ENCODE peak calls at places on chromosomes 1 and 21, in four cellular contexts. A is BJ, V is psoas muscle, N is stomach. E is an unnamed sample.

GRCh38 chr1:89060091-89060490 is 4.9 kb downstream of the GBP1 start:
- DNase-seq in A (no peak), V (no peak), N (no peak), E (no peak)

GRCh38 chr1:213457097-213457680 is 406.1 kb downstream of the RPS6KC1 start:
- DNase-seq in A (no peak), V (peak; percentile 67), N (no peak), E (no peak)

GRCh38 chr1:207397525-207397926 is 56.6 kb upstream of the CR2 start:
- DNase-seq in A (no peak), V (no peak), N (no peak), E (no peak)

GRCh38 chr1:43930168-43930948 is 3.2 kb upstream of the ARTN start:
- DNase-seq in A (no peak), V (no peak), N (no peak), E (no peak)

GRCh38 chr1:21590116-21590905 is 78.8 kb downstream of the RAP1GAP start:
- DNase-seq in A (no peak), V (no peak), N (no peak), E (no peak)

GRCh38 chr1:65150583-65151263 is 2.7 kb downstream of the AK4 start:
- DNase-seq in A (no peak), V (no peak), N (no peak), E (no peak)

GRCh38 chr1:201898240-201898894 is 9.7 kb downstream of the SHISA4 start:
- DNase-seq in A (no peak), V (no peak), N (no peak), E (no peak)

GRCh38 chr1:45679123-45679522 is 7.2 kb downstream of the GPBP1L1 start:
- DNase-seq in A (no peak), V (no peak), N (no peak), E (no peak)

GRCh38 chr1:184517130-184517529 is 130.3 kb downstream of the C1orf21 start:
- DNase-seq in A (no peak), V (no peak), N (no peak), E (no peak)

GRCh38 chr21:45141507-45141906 is 67.1 kb downstream of the ADARB1 start:
- DNase-seq in A (no peak), V (no peak), N (no peak), E (no peak)

GRCh38 chr1:183956559-183957188 is 80.9 kb downstream of the COLGALT2 start:
- DNase-seq in A (peak; percentile 53), V (no peak), N (no peak), E (peak; percentile 59)

GRCh38 chr1:226308723-226309397 is at the start of gene LIN9:
- DNase-seq in A (peak; percentile 39), V (peak; percentile 95), N (peak; percentile 93), E (peak; percentile 37)

GRCh38 chr1:59506952-59507351 is 210.1 kb downstream of the FGGY start:
- DNase-seq in A (peak; percentile 18), V (no peak), N (no peak), E (no peak)

GRCh38 chr21:46216132-46216747 is 12.3 kb downstream of the LSS start:
- DNase-seq in A (no peak), V (no peak), N (no peak), E (no peak)
- H3K36me3 ChIP-seq in A (peaks cover 28% of the 10 kb centered on the region), V (no peaks in the 10 kb centered on the region), N (peaks cover 44% of the 10 kb centered on the region), E (peaks cover 1% of the 10 kb centered on the region)

GRCh38 chr1:229230893-229231753 is 39.8 kb upstream of the RAB4A start:
- DNase-seq in A (no peak), V (no peak), N (no peak), E (no peak)

GRCh38 chr1:229228522-229228921 is 42.4 kb upstream of the RAB4A start:
- DNase-seq in A (no peak), V (no peak), N (no peak), E (no peak)

GRCh38 chr1:229230136-229230892 is 40.6 kb upstream of the RAB4A start:
- DNase-seq in A (no peak), V (peak; percentile 64), N (no peak), E (no peak)

GRCh38 chr1:229229137-229229720 is 41.7 kb upstream of the RAB4A start:
- DNase-seq in A (no peak), V (no peak), N (no peak), E (no peak)

GRCh38 chr1:229229721-229230135 is 41.2 kb upstream of the RAB4A start:
- DNase-seq in A (no peak), V (peak; percentile 81), N (peak; percentile 76), E (no peak)
- H3K4me3 ChIP-seq in A (no peak overlapping the region), V (peak overlapping the region; percentile 43), N (no peak overlapping the region), E (no peak overlapping the region)

GRCh38 chr1:53688703-53689102 is 50.3 kb downstream of the GLIS1 start:
- DNase-seq in A (no peak), V (no peak), N (no peak), E (no peak)
- TF ChIP-seq CTCF in A (no peak), V (no peak), N (no peak), E (no peak)

DNA sequence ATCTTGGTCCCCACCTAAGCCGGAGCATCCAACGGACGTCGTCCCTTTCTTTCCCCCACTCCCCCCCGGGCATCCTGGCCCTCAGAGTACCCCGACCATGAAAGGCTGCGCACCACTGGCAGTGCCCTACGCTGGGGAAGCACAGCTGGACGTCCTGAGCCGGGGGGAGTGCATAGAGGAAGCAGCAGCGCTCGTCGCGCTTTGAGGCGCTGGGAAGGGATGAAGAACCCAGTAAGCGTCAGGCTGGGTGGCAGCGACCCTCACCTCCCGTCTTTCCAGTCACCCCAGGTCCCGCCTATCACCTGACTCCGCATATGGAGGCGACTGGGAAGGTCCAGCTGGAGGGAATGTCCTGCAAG is 5.7 kb downstream of the MAP3K6 start:
- DNase-seq in A (no peak), V (no peak), N (no peak), E (no peak)
- H3K36me3 ChIP-seq in A (peaks cover 34% of the 10 kb centered on the region), V (no peaks in the 10 kb centered on the region), N (peaks cover 50% of the 10 kb centered on the region), E (peaks cover 2% of the 10 kb centered on the region)

GRCh38 chr1:1782399-1783221 is 4.3 kb upstream of the NADK start:
- DNase-seq in A (no peak), V (peak; percentile 79), N (peak; percentile 88), E (no peak)
- H3K4me3 ChIP-seq in A (no peak overlapping the region), V (peak overlapping the region; percentile 45), N (peak overlapping the region; percentile 27), E (no peak overlapping the region)